ENCODE peak calls at places on chromosomes 11 and 22, in four cellular contexts. R, S, X and N are unnamed samples.
A peak's percentile ranks its signal among the peaks of the same experiment; 100 is the strongest.

GRCh38 chr11:96456111-96456510 is 66.3 kb downstream of the JRKL start:
- DNase-seq in X (no peak), R (no peak), S (no peak), N (no peak)

GRCh38 chr11:34682822-34683221 is 61.9 kb downstream of the EHF start:
- DNase-seq in X (peak; percentile 66), S (peak; percentile 52), R (no peak), N (no peak)

GRCh38 chr11:65439331-65440181 is 17.0 kb downstream of the NEAT1 start:
- DNase-seq in S (no peak), X (peak; percentile 36), R (no peak), N (no peak)

GRCh38 chr22:17705565-17706450 is 67.3 kb downstream of the BCL2L13 start:
- DNase-seq in S (no peak), R (no peak), X (peak; percentile 33), N (no peak)

GRCh38 chr11:95222817-95223216 is 8.2 kb downstream of the SESN3 start:
- DNase-seq in X (no peak), R (no peak), S (no peak), N (no peak)

GRCh38 chr11:46523290-46523689 is 70.5 kb downstream of the AMBRA1 start:
- DNase-seq in R (no peak), S (no peak), X (no peak), N (no peak)

GRCh38 chr11:10303558-10304363 is 1.1 kb upstream of the ADM start:
- DNase-seq in R (no peak), S (peak; percentile 74), X (peak; percentile 41), N (peak; percentile 82)

GRCh38 chr11:27229511-27230174 is 133.4 kb downstream of the CCDC34 start:
- DNase-seq in X (peak; percentile 82), R (no peak), S (no peak), N (no peak)

GRCh38 chr11:70112017-70112434 is 33.9 kb downstream of the ANO1 start:
- DNase-seq in X (no peak), S (no peak), R (no peak), N (peak; percentile 56)

GRCh38 chr11:119476666-119477331 is 53.8 kb upstream of the THY1 start:
- DNase-seq in R (no peak), S (no peak), X (no peak), N (no peak)

GRCh38 chr11:44243633-44244343 is 66.2 kb downstream of the ALX4 start:
- DNase-seq in X (peak; percentile 80), S (peak; percentile 89), R (no peak), N (no peak)

GRCh38 chr11:12141283-12141682 is 30.9 kb downstream of the MICAL2 start:
- DNase-seq in R (no peak), S (no peak), X (no peak), N (no peak)

GRCh38 chr11:132402056-132402684 is 1031.8 kb downstream of the NTM start:
- DNase-seq in R (no peak), X (peak; percentile 59), S (no peak), N (no peak)